ENCODE peak calls at places on chromosome 20, in six cellular contexts. X, H, R, P, B and W are unnamed samples.

GRCh38 chr20:24842591-24843442 is 106.3 kb upstream of the CST7 start:
- DNase-seq in X (no peak), H (no peak), R (no peak), P (no peak), B (no peak), W (peak; percentile 67)

GRCh38 chr20:34328928-34329677 is 25.9 kb upstream of the AHCY start:
- DNase-seq in X (no peak), H (no peak), R (no peak), P (no peak), B (no peak), W (no peak)

GRCh38 chr20:59785986-59786753 is 147.3 kb downstream of the SYCP2 start:
- DNase-seq in X (no peak), H (no peak), R (peak; percentile 16), P (no peak), B (no peak), W (no peak)

GRCh38 chr20:13494019-13494418 is 144.7 kb downstream of the TASP1 start:
- DNase-seq in X (no peak), H (no peak), R (no peak), P (no peak), B (no peak), W (no peak)

GRCh38 chr20:64156886-64157875 is 7.1 kb upstream of the MYT1 start:
- DNase-seq in X (no peak), H (no peak), R (no peak), P (no peak), B (peak; percentile 42), W (no peak)

GRCh38 chr20:53492212-53492611 is 101.4 kb downstream of the ZNF217 start:
- DNase-seq in X (no peak), H (no peak), R (no peak), P (no peak), B (no peak), W (no peak)

GRCh38 chr20:9147553-9148024 is 78.7 kb downstream of the PLCB4 start:
- DNase-seq in X (no peak), H (no peak), R (no peak), P (no peak), B (no peak), W (no peak)

GRCh38 chr20:32702706-32703425 is 29.1 kb upstream of the C20orf203 start:
- DNase-seq in X (no peak), H (no peak), R (no peak), P (no peak), B (no peak), W (no peak)

GRCh38 chr20:19047040-19047950 is 165.1 kb upstream of the SLC24A3 start:
- DNase-seq in X (no peak), H (peak; percentile 64), R (peak; percentile 85), P (no peak), B (no peak), W (peak; percentile 68)

GRCh38 chr20:58718121-58718563 is 25.5 kb downstream of the NPEPL1 start:
- DNase-seq in X (no peak), H (peak; percentile 9), R (no peak), P (no peak), B (peak; percentile 49), W (no peak)

DNA sequence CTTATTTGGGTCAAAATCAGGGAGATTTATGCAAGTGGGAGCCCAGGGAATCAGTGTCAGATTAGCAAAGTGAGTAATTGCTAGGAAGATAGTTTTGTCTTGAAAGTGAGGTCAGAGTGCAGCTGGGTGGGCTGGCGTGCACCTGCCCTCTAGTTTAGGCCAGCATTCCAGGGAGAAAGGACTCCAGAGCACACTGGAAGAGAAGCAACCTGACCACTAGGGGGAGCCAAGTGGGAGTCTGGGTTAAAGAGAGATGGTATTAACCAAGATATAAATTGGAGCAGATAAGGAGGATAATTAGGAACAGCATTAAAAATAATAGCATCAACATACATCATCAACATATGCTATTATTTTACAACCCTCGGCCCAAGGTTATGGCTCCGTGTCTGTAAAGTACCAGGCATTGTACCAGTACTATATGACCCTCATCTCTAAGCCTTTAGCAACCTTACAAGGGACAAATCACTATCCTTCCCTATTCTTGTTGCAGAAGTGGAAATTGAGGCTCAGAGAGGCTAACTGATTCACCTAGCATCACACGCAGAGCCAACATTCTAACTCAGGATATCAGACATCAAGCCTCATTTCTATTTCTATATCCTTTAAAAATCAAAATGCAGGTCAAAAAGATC is 57.8 kb downstream of the SLC2A10 start:
- DNase-seq in X (no peak), H (no peak), R (peak; percentile 50), P (peak; percentile 25), B (no peak), W (peak; percentile 56)
- TF ChIP-seq CTCF in X (no peak), H (no peak), R (peak; percentile 43), P (peak; percentile 60), B (peak; percentile 55), W (peak; percentile 59)

GRCh38 chr20:45935416-45936046 is 1.0 kb downstream of the PCIF1 start:
- DNase-seq in X (no peak), H (no peak), R (no peak), P (no peak), B (no peak), W (no peak)

GRCh38 chr20:45937765-45938164 is 3.3 kb downstream of the PCIF1 start:
- DNase-seq in X (no peak), H (no peak), R (no peak), P (no peak), B (no peak), W (no peak)

GRCh38 chr20:45934587-45935415 is at the start of gene PCIF1:
- DNase-seq in X (peak; percentile 99), H (peak; percentile 99), R (peak; percentile 99), P (peak; percentile 99), B (peak; percentile 99), W (peak; percentile 99)

GRCh38 chr20:45934046-45934586 is 367 bp upstream of the PCIF1 start:
- DNase-seq in X (peak; percentile 83), H (no peak), R (peak; percentile 50), P (no peak), B (peak; percentile 79), W (peak; percentile 73)

DNA sequence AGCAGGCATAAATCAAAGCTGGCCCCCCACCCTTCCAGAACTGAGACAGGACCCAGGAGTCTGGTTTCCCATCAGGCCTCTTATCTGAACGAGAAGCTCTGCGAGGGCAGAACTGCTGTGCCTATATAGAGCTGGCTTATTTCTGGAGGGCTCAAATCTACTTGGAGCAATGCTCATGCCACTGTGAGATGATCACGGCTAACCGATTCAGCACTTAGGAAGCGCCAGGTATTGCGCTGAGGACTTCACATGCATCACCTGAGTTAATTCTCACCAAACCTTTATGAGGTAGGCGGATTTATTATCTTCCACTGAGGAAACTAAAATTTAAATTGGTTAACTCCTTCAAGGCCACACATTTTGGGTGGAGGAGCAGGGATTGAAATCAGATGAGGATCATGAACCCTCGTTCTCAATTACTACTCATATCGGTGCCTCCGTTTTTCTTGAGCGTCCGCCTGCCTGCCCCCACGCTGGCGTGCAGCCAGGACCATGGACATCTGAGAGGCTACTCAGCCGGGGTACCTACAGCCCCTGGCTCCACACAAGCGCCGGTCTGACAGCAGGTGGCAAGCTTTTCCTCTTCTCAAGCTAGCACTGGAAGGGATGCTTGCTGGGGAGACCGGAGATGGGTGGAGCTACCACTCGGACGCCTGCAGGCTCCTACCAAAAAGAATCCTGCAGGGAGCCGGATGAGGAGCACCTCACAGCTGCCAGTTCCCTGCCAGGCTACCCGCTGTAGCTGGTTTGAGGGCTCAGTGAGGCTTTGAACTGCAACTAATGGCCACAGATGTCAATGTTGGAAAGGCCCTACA is 1.0 kb upstream of the PCIF1 start:
- DNase-seq in X (peak; percentile 85), H (peak; percentile 74), R (peak; percentile 64), P (peak; percentile 67), B (peak; percentile 80), W (peak; percentile 84)
- TF ChIP-seq POLR2A in X (no peak), H (peak; percentile 22), R (no peak), P (no peak), B (peak; percentile 35), W (no peak)

GRCh38 chr20:49283176-49283702 is 5.4 kb upstream of the ZNFX1 start:
- DNase-seq in X (no peak), H (no peak), R (no peak), P (no peak), B (no peak), W (no peak)
- H3K9me3 ChIP-seq in X (peaks cover 4% of the 10 kb centered on the region), H (no peaks in the 10 kb centered on the region), R (peaks cover 31% of the 10 kb centered on the region), P (no peaks in the 10 kb centered on the region), B (no peaks in the 10 kb centered on the region), W (no peaks in the 10 kb centered on the region)

GRCh38 chr20:56945901-56946300 is 316.8 kb downstream of the TFAP2C start:
- DNase-seq in X (no peak), H (no peak), R (no peak), P (no peak), B (no peak), W (no peak)

GRCh38 chr20:56952258-56952929 is 314.0 kb downstream of the BMP7 start:
- DNase-seq in X (no peak), H (no peak), R (no peak), P (no peak), B (no peak), W (no peak)

GRCh38 chr20:56953055-56953586 is 313.3 kb downstream of the BMP7 start:
- DNase-seq in X (no peak), H (no peak), R (no peak), P (no peak), B (no peak), W (no peak)

GRCh38 chr20:56945057-56945456 is 316.0 kb downstream of the TFAP2C start:
- DNase-seq in X (no peak), H (no peak), R (no peak), P (no peak), B (no peak), W (no peak)

DNA sequence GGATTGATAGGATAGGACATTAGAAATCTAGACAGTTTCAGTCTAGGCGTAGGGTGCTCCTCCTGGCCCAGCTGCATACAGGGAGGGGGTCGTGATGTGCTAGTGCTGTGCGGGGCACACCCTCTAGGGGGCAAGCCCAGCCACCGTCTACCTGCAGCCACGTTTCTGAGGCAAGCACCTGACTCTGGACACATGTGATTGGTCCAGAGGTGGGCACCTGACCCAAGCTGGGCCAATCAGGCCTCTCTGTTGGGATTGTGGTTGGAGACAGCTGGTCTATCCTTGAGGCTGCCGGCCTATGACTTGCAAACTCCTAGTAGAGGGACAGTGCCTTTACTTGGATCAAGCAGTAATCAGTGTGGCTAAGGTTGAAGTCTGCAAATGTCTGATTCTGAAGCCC is 317.1 kb downstream of the BMP7 start:
- DNase-seq in X (no peak), H (no peak), R (no peak), P (no peak), B (no peak), W (peak; percentile 40)
- TF ChIP-seq CTCF in X (no peak), H (no peak), R (no peak), P (no peak), B (no peak), W (no peak)

DNA sequence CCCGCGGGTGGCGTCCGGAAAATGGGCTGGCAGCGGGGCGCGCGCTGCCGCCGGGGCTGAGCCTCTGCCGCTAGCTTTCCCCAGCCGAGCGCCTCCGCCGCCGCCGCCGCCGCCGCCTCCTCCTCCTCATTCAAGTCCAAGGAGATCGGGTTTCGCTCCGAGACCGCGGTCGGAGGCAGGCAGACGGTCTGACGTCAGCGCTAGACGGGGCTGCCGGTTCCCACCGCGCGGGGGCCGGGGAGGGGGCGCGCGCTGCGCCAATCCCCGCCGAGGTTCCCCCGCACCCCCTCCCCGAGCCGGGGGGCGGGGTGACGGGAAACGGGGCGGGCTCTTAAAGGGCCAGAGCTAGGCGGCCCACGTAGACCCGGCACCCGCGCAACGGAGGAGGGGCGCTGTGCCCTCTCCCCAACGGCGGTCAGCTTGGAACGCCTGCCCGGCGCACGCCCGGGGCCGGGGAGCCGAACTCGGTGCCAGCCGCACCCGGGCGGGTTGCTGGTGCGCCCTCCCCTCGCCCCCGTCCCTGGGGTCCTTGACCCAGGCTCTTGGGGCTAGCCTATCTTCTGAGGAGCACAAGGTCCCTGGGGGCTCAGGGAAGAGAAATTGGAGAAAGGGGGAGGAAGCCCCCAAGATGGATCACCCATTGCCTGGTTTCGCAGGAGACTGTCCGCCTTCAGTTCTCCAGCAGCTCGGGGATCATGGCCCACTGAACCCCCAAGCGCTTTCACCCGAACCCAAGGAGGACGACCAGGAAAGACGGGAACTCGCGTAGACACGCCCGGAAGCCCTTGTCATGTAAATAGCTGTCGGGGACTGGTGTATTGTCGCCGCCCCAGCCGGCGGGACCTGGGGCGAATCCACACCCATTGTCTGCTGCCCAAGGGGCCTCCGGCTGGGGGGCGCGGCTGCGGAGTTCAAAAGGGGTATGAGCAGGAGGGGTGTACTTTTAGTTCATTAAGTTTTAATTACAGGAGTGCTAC is at the start of gene PMEPA1:
- DNase-seq in X (peak; percentile 96), H (peak; percentile 96), R (peak; percentile 94), P (peak; percentile 96), B (peak; percentile 85), W (peak; percentile 91)
- TF ChIP-seq POLR2A in X (peak; percentile 83), H (peak; percentile 93), R (no peak), P (no peak), B (peak; percentile 76), W (peak; percentile 41)